ENCODE peak calls at places on chromosomes 6 and 20, in seven cellular contexts. N is thoracic aorta; R is CD4-positive, CD25-positive, alpha-beta regulatory T cell; C is breast epithelium; S is body of pancreas; P is HepG2; V is heart right ventricle. F is an unnamed sample.

GRCh38 chr6:132931937-132932336 is 117.6 kb downstream of the RPS12 start:
- DNase-seq in N (no peak), R (no peak), C (no peak), S (peak; percentile 26), P (no peak), V (no peak), F (no peak)

GRCh38 chr6:127069659-127070279 is 48.7 kb upstream of the RSPO3 start:
- DNase-seq in N (no peak), R (no peak), C (no peak), S (no peak), P (peak; percentile 39), V (no peak), F (no peak)

GRCh38 chr6:139939189-139939979 is 564.9 kb upstream of the CITED2 start:
- DNase-seq in N (no peak), R (no peak), C (no peak), S (no peak), P (no peak), V (no peak), F (no peak)

GRCh38 chr20:53751394-53752368 is 158.0 kb upstream of the ZNF217 start:
- DNase-seq in N (no peak), R (peak; percentile 38), C (no peak), S (no peak), P (no peak), V (no peak), F (no peak)

GRCh38 chr6:128311944-128312570 is 208.3 kb downstream of the PTPRK start:
- DNase-seq in N (no peak), R (no peak), C (no peak), S (no peak), P (no peak), V (no peak), F (no peak)

GRCh38 chr20:24289737-24290481 is 179.5 kb upstream of the SYNDIG1 start:
- DNase-seq in N (no peak), R (no peak), C (no peak), S (no peak), P (no peak), V (no peak), F (no peak)

GRCh38 chr6:35044145-35044745 is 96.9 kb downstream of the TCP11 start:
- DNase-seq in N (no peak), R (no peak), C (no peak), S (peak; percentile 62), P (no peak), V (no peak), F (no peak)

GRCh38 chr6:55918639-55919038 is 43.2 kb upstream of the BMP5 start:
- DNase-seq in N (no peak), R (no peak), C (no peak), S (no peak), P (no peak), V (no peak), F (no peak)

GRCh38 chr20:37114012-37114411 is 18.2 kb upstream of the RBL1 start:
- DNase-seq in N (no peak), R (no peak), C (no peak), S (no peak), P (no peak), V (no peak), F (no peak)

GRCh38 chr20:24837721-24838456 is 111.2 kb upstream of the CST7 start:
- DNase-seq in N (no peak), R (no peak), C (no peak), S (no peak), P (no peak), V (no peak), F (peak; percentile 16)

GRCh38 chr6:4017847-4018193 is 61.1 kb downstream of the FAM217A start:
- DNase-seq in N (no peak), R (no peak), C (no peak), S (no peak), P (peak; percentile 51), V (no peak), F (no peak)

GRCh38 chr20:4449977-4450715 is 271.6 kb upstream of the PRND start:
- DNase-seq in N (no peak), R (no peak), C (no peak), S (no peak), P (peak; percentile 46), V (no peak), F (no peak)

GRCh38 chr20:32898721-32899120 is 40.0 kb downstream of the EFCAB8 start:
- DNase-seq in N (no peak), R (no peak), C (no peak), S (no peak), P (no peak), V (no peak), F (no peak)

GRCh38 chr6:2478200-2478599 is 232.8 kb upstream of the GMDS start:
- DNase-seq in N (no peak), R (no peak), C (no peak), S (no peak), P (no peak), V (no peak), F (no peak)

GRCh38 chr20:48761023-48761785 is 66.6 kb downstream of the PREX1 start:
- DNase-seq in N (no peak), R (peak; percentile 31), C (no peak), S (no peak), P (no peak), V (no peak), F (no peak)

GRCh38 chr6:143400258-143401059 is 50.0 kb downstream of the ADAT2 start:
- DNase-seq in N (no peak), R (no peak), C (no peak), S (no peak), P (peak; percentile 40), V (no peak), F (no peak)

GRCh38 chr20:237918-238317 is 10.9 kb downstream of the DEFB129 start:
- DNase-seq in N (no peak), R (peak; percentile 6), C (no peak), S (no peak), P (no peak), V (no peak), F (no peak)

GRCh38 chr6:98467902-98468301 is 366.5 kb upstream of the POU3F2 start:
- DNase-seq in N (no peak), R (no peak), C (no peak), S (no peak), P (no peak), V (no peak), F (no peak)

GRCh38 chr20:59004493-59004762 is 2.6 kb downstream of the CTSZ start:
- DNase-seq in N (no peak), R (peak; percentile 31), C (peak; percentile 48), S (no peak), P (no peak), V (peak; percentile 59), F (no peak)

GRCh38 chr6:15247214-15247749 is 1.4 kb downstream of the JARID2 start:
- DNase-seq in N (no peak), R (no peak), C (no peak), S (no peak), P (no peak), V (no peak), F (no peak)

GRCh38 chr6:89353702-89354392 is 1.3 kb upstream of the UBE2J1 start:
- DNase-seq in N (no peak), R (no peak), C (no peak), S (no peak), P (peak; percentile 16), V (no peak), F (no peak)

GRCh38 chr6:99416226-99416625 is 8.9 kb downstream of the PNISR start:
- DNase-seq in N (no peak), R (no peak), C (no peak), S (no peak), P (no peak), V (no peak), F (no peak)

GRCh38 chr6:16725145-16725864 is 36.0 kb downstream of the ATXN1 start:
- DNase-seq in N (no peak), R (no peak), C (no peak), S (no peak), P (no peak), V (no peak), F (peak; percentile 71)

GRCh38 chr6:67916389-67916788 is 718.7 kb upstream of the ADGRB3 start:
- DNase-seq in N (no peak), R (no peak), C (no peak), S (no peak), P (no peak), V (no peak), F (no peak)

GRCh38 chr6:75202676-75203131 is 3.1 kb downstream of the COL12A1 start:
- DNase-seq in N (no peak), R (no peak), C (no peak), S (no peak), P (no peak), V (no peak), F (no peak)

GRCh38 chr20:63471002-63471718 is 1.3 kb downstream of the KCNQ2 start:
- DNase-seq in N (no peak), R (no peak), C (no peak), S (no peak), P (no peak), V (no peak), F (no peak)
- H3K4me3 ChIP-seq in N (no peak overlapping the region), R (no peak overlapping the region), C (no peak overlapping the region), S (no peak overlapping the region), P (no peak overlapping the region), V (no peak overlapping the region), F (no peak overlapping the region)

GRCh38 chr6:47023543-47023942 is 18.6 kb downstream of the ADGRF1 start:
- DNase-seq in N (no peak), R (no peak), C (no peak), S (no peak), P (no peak), V (no peak), F (no peak)
- H3K27ac ChIP-seq in N (no peak overlapping the region), R (no peak overlapping the region), C (no peak overlapping the region), S (no peak overlapping the region), P (no peak overlapping the region), V (no peak overlapping the region), F (no peak overlapping the region)

GRCh38 chr20:63267681-63268080 is 4.9 kb upstream of the ARFGAP1 start:
- DNase-seq in N (no peak), R (no peak), C (no peak), S (no peak), P (no peak), V (no peak), F (no peak)

GRCh38 chr20:63270606-63271325 is 1.8 kb upstream of the ARFGAP1 start:
- DNase-seq in N (no peak), R (no peak), C (no peak), S (no peak), P (no peak), V (no peak), F (no peak)

GRCh38 chr20:63268256-63268655 is 4.4 kb upstream of the ARFGAP1 start:
- DNase-seq in N (no peak), R (no peak), C (no peak), S (no peak), P (no peak), V (no peak), F (no peak)

GRCh38 chr20:63268671-63269439 is 3.8 kb upstream of the ARFGAP1 start:
- DNase-seq in N (no peak), R (no peak), C (no peak), S (no peak), P (peak; percentile 48), V (no peak), F (no peak)

DNA sequence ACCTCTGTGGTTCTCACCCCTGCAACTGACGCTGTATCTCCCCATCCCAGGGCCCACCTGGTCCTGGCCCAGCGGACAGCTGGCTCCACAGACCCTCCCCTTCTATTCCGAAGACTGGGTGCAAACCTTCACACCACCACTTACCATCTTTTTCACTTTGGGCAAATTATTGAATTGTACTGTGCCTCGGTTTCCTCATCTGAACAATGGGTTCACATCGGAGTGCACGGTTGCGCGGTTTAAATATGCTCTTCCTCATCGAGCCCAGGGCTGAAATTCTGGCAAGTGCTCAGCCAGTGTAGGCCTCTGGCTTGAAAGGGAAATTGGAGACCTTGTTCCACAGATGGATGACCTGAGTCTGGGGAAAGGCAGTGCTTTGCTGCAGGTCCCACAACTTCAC is 2.9 kb upstream of the ARFGAP1 start:
- DNase-seq in N (no peak), R (no peak), C (no peak), S (no peak), P (no peak), V (no peak), F (no peak)
- H3K4me3 ChIP-seq in N (no peak overlapping the region), R (no peak overlapping the region), C (no peak overlapping the region), S (no peak overlapping the region), P (no peak overlapping the region), V (no peak overlapping the region), F (no peak overlapping the region)

GRCh38 chr6:8181162-8181909 is 79.0 kb upstream of the EEF1E1 start:
- DNase-seq in N (no peak), R (no peak), C (no peak), S (no peak), P (no peak), V (no peak), F (no peak)
- H3K27ac ChIP-seq in N (peak overlapping the region; percentile 83), R (no peak overlapping the region), C (no peak overlapping the region), S (no peak overlapping the region), P (no peak overlapping the region), V (no peak overlapping the region), F (no peak overlapping the region)

F was measured in AG04450.